ENCODE peak calls at places on chromosomes 4 and X, in four cellular contexts. One of them, this sample, is unnamed.
A peak's percentile ranks its signal among the peaks of the same experiment; 100 is the strongest.

GRCh38 chrX:68918202-68918601 is 89.4 kb downstream of the EFNB1 start:
- DNase-seq in hippocampal formation: no peak
- DNase-seq in progenitor cell of endocrine pancreas: no peak
- DNase-seq in heart left ventricle: no peak
- DNase-seq in this sample: no peak

GRCh38 chr4:126890383-126890782 is 742.4 kb upstream of the INTU start:
- DNase-seq in progenitor cell of endocrine pancreas: no peak
- DNase-seq in heart left ventricle: no peak
- DNase-seq in hippocampal formation: no peak
- DNase-seq in this sample: no peak

GRCh38 chrX:129632443-129632842 is 22.3 kb downstream of the APLN start:
- DNase-seq in hippocampal formation: no peak
- DNase-seq in heart left ventricle: no peak
- DNase-seq in progenitor cell of endocrine pancreas: no peak
- DNase-seq in this sample: no peak

GRCh38 chr4:142559986-142560385 is 286.1 kb downstream of the INPP4B start:
- DNase-seq in progenitor cell of endocrine pancreas: no peak
- DNase-seq in hippocampal formation: no peak
- DNase-seq in heart left ventricle: no peak
- DNase-seq in this sample: no peak

GRCh38 chrX:23570674-23571343 is 96.5 kb upstream of the PRDX4 start:
- DNase-seq in progenitor cell of endocrine pancreas: no peak
- DNase-seq in hippocampal formation: no peak
- DNase-seq in heart left ventricle: no peak
- DNase-seq in this sample: no peak

GRCh38 chrX:54746928-54747327 is 51.1 kb downstream of the ITIH6 start:
- DNase-seq in heart left ventricle: no peak
- DNase-seq in hippocampal formation: no peak
- DNase-seq in progenitor cell of endocrine pancreas: no peak
- DNase-seq in this sample: no peak

GRCh38 chr4:155972098-155972497 is 18.4 kb upstream of the CTSO start:
- DNase-seq in progenitor cell of endocrine pancreas: no peak
- DNase-seq in heart left ventricle: no peak
- DNase-seq in hippocampal formation: no peak
- DNase-seq in this sample: no peak

GRCh38 chrX:152992120-152992519 is 1.8 kb downstream of the PNMA5 start:
- DNase-seq in heart left ventricle: no peak
- DNase-seq in hippocampal formation: no peak
- DNase-seq in progenitor cell of endocrine pancreas: no peak
- DNase-seq in this sample: no peak

GRCh38 chrX:105191878-105192277 is 28.6 kb downstream of the TEX13A start:
- DNase-seq in heart left ventricle: no peak
- DNase-seq in progenitor cell of endocrine pancreas: no peak
- DNase-seq in hippocampal formation: no peak
- DNase-seq in this sample: no peak

GRCh38 chr4:102343964-102344519 is 1.2 kb downstream of the SLC39A8 start:
- DNase-seq in hippocampal formation: no peak
- DNase-seq in progenitor cell of endocrine pancreas: no peak
- DNase-seq in heart left ventricle: no peak
- DNase-seq in this sample: no peak

GRCh38 chrX:136711147-136711546 is 63.2 kb downstream of the CD40LG start:
- DNase-seq in hippocampal formation: peak; percentile 0
- DNase-seq in progenitor cell of endocrine pancreas: no peak
- DNase-seq in heart left ventricle: peak; percentile 48
- DNase-seq in this sample: peak; percentile 30

GRCh38 chr4:74433043-74433442 is 11.9 kb upstream of the AREG start:
- DNase-seq in hippocampal formation: no peak
- DNase-seq in heart left ventricle: no peak
- DNase-seq in progenitor cell of endocrine pancreas: no peak
- DNase-seq in this sample: no peak

GRCh38 chr4:84502955-84503373 is 3.9 kb upstream of the NKX6-1 start:
- DNase-seq in hippocampal formation: no peak
- DNase-seq in progenitor cell of endocrine pancreas: no peak
- DNase-seq in heart left ventricle: no peak
- DNase-seq in this sample: no peak

GRCh38 chrX:72247206-72247944 is 8.5 kb upstream of the ERCC6L start:
- DNase-seq in hippocampal formation: no peak
- DNase-seq in heart left ventricle: no peak
- DNase-seq in progenitor cell of endocrine pancreas: no peak
- DNase-seq in this sample: peak; percentile 15

GRCh38 chr4:169314906-169315305 is 44.1 kb upstream of the SH3RF1 start:
- DNase-seq in progenitor cell of endocrine pancreas: no peak
- DNase-seq in hippocampal formation: no peak
- DNase-seq in heart left ventricle: peak; percentile 82
- DNase-seq in this sample: peak; percentile 78

GRCh38 chrX:39633293-39633692 is 464.5 kb downstream of the BCOR start:
- DNase-seq in heart left ventricle: no peak
- DNase-seq in progenitor cell of endocrine pancreas: no peak
- DNase-seq in hippocampal formation: no peak
- DNase-seq in this sample: no peak

GRCh38 chr4:111632752-111633151 is 512.5 kb upstream of the FAM241A start:
- DNase-seq in progenitor cell of endocrine pancreas: no peak
- DNase-seq in hippocampal formation: no peak
- DNase-seq in heart left ventricle: no peak
- DNase-seq in this sample: no peak

GRCh38 chr4:8229341-8229975 is 30.4 kb downstream of the SH3TC1 start:
- DNase-seq in heart left ventricle: no peak
- DNase-seq in hippocampal formation: no peak
- DNase-seq in progenitor cell of endocrine pancreas: no peak
- DNase-seq in this sample: no peak

GRCh38 chr4:1767770-1768366 is 25.2 kb upstream of the FGFR3 start:
- DNase-seq in heart left ventricle: no peak
- DNase-seq in hippocampal formation: no peak
- DNase-seq in progenitor cell of endocrine pancreas: peak; percentile 48
- DNase-seq in this sample: no peak

GRCh38 chrX:38055170-38055847 is 49.0 kb downstream of the SYTL5 start:
- DNase-seq in hippocampal formation: no peak
- DNase-seq in heart left ventricle: no peak
- DNase-seq in progenitor cell of endocrine pancreas: no peak
- DNase-seq in this sample: no peak

GRCh38 chrX:15675490-15675921 is 10.9 kb upstream of the CLTRN start:
- DNase-seq in progenitor cell of endocrine pancreas: peak; percentile 48
- DNase-seq in heart left ventricle: peak; percentile 83
- DNase-seq in hippocampal formation: peak; percentile 94
- DNase-seq in this sample: peak; percentile 76

GRCh38 chrX:53266175-53266574 is 15.2 kb downstream of the IQSEC2 start:
- DNase-seq in progenitor cell of endocrine pancreas: no peak
- DNase-seq in heart left ventricle: no peak
- DNase-seq in hippocampal formation: no peak
- DNase-seq in this sample: no peak

GRCh38 chr4:48801739-48802138 is 21.7 kb upstream of the FRYL start:
- DNase-seq in hippocampal formation: no peak
- DNase-seq in progenitor cell of endocrine pancreas: no peak
- DNase-seq in heart left ventricle: no peak
- DNase-seq in this sample: no peak

GRCh38 chrX:109926743-109927662 is 75.9 kb upstream of the TMEM164 start:
- DNase-seq in progenitor cell of endocrine pancreas: no peak
- DNase-seq in heart left ventricle: no peak
- DNase-seq in hippocampal formation: no peak
- DNase-seq in this sample: peak; percentile 4

GRCh38 chr4:26912810-26913209 is 52.2 kb downstream of the STIM2 start:
- DNase-seq in hippocampal formation: no peak
- DNase-seq in heart left ventricle: no peak
- DNase-seq in progenitor cell of endocrine pancreas: no peak
- DNase-seq in this sample: no peak

GRCh38 chr4:107743532-107743931 is 23.5 kb upstream of the PAPSS1 start:
- DNase-seq in heart left ventricle: no peak
- DNase-seq in progenitor cell of endocrine pancreas: no peak
- DNase-seq in hippocampal formation: no peak
- DNase-seq in this sample: no peak

GRCh38 chr4:82268050-82268825 is 105.6 kb downstream of the HNRNPD start:
- DNase-seq in progenitor cell of endocrine pancreas: peak; percentile 19
- DNase-seq in heart left ventricle: peak; percentile 37
- DNase-seq in hippocampal formation: peak; percentile 86
- DNase-seq in this sample: peak; percentile 23

This sample was measured in heart right ventricle.